ENCODE peak calls at places on chromosomes 1 and 21, in eight cellular contexts. N, R, A, W, H, Z, I and M are unnamed samples. For H3K4me1, the result is how much of the 10 kb centered on the place peaks cover.

GRCh38 chr1:30525980-30526651 is 197.3 kb downstream of the MATN1 start:
- DNase-seq in Z (no peak), H (no peak), R (no peak), I (no peak), N (peak), W (peak), A (no peak), M (peak)

GRCh38 chr1:94723899-94724298 is 96.3 kb upstream of the SLC44A3 start:
- DNase-seq in A (no peak), Z (no peak), H (no peak), R (no peak), I (no peak), W (no peak), N (no peak), M (no peak)

GRCh38 chr21:24938592-24938991 is 668.7 kb downstream of the MRPL39 start:
- DNase-seq in I (no peak), N (no peak), R (no peak), H (no peak), W (no peak), Z (no peak), A (no peak), M (no peak)

GRCh38 chr1:116769050-116769449 is 14.8 kb downstream of the CD2 start:
- DNase-seq in A (no peak), R (no peak), H (no peak), W (no peak), N (no peak), I (no peak), Z (no peak), M (no peak)

GRCh38 chr1:180247061-180247460 is 17.0 kb downstream of the LHX4 start:
- DNase-seq in W (peak), I (no peak), Z (no peak), N (no peak), H (no peak), R (no peak), A (peak), M (no peak)

GRCh38 chr1:156393095-156393494 is 24.1 kb downstream of the RHBG start:
- DNase-seq in I (no peak), R (no peak), N (no peak), A (no peak), Z (no peak), H (no peak), W (no peak), M (no peak)

GRCh38 chr1:26161408-26162219 is 2.7 kb downstream of the FAM110D start:
- DNase-seq in R (peak), I (no peak), H (peak), W (peak), N (peak), Z (no peak), A (no peak), M (peak)

GRCh38 chr1:94095744-94096469 is 25.0 kb downstream of the ABCA4 start:
- DNase-seq in W (no peak), I (no peak), R (no peak), Z (no peak), H (no peak), N (peak), A (peak), M (no peak)

GRCh38 chr1:39609618-39610331 is 29.7 kb downstream of the HEYL start:
- DNase-seq in W (peak), A (peak), H (peak), Z (no peak), N (peak), I (peak), R (peak), M (peak)

GRCh38 chr1:21261551-21262281 is 28.5 kb downstream of the ECE1 start:
- DNase-seq in N (peak), Z (no peak), I (no peak), R (no peak), A (peak), W (peak), H (peak), M (peak)

GRCh38 chr1:107670397-107670796 is 294.6 kb downstream of the VAV3 start:
- DNase-seq in A (no peak), N (no peak), I (no peak), R (no peak), W (no peak), H (no peak), Z (no peak), M (no peak)

GRCh38 chr1:16677552-16678423 is 11.0 kb upstream of the RNU1-3 start:
- DNase-seq in Z (no peak), W (peak), H (peak), N (peak), A (no peak), R (peak), I (peak), M (no peak)

GRCh38 chr1:240598602-240599001 is 13.4 kb downstream of the GREM2 start:
- DNase-seq in A (no peak), I (no peak), H (no peak), N (no peak), R (no peak), Z (no peak), W (no peak), M (no peak)

GRCh38 chr1:240599299-240599698 is 12.7 kb downstream of the GREM2 start:
- DNase-seq in N (no peak), H (no peak), I (no peak), W (no peak), Z (no peak), A (no peak), R (no peak), M (no peak)

GRCh38 chr1:240597153-240597745 is 14.7 kb downstream of the GREM2 start:
- DNase-seq in W (no peak), R (no peak), I (no peak), A (no peak), N (no peak), Z (no peak), H (no peak), M (no peak)

GRCh38 chr1:240599830-240600229 is 12.1 kb downstream of the GREM2 start:
- DNase-seq in R (no peak), H (no peak), I (no peak), A (no peak), Z (no peak), W (no peak), N (no peak), M (no peak)

DNA sequence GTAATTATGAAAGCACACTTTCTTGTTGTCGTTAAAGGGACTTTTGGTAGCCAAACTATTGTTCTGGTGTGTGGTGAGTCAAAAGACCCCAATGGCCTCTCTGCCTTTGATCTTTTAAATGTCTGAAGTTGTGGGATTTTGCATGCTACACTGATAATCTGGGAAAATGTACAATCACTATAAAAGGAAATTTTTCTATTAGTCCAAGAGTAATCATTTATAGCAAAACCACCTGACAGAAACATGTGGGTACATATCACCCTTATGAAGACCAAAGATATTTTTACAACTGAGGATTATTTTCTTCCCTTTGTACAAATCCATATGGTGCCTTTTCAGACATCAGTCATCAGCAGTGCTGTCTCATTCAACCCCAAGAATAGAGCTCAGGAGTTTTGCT is 13.8 kb downstream of the GREM2 start:
- DNase-seq in W (no peak), H (no peak), R (no peak), A (no peak), I (no peak), Z (no peak), N (no peak), M (no peak)
- H3K4me3 ChIP-seq in W (no peak), H (no peak), R (no peak), A (peak), I (no peak), Z (no peak), N (no peak), M (no peak)

GRCh38 chr1:165426745-165427144 is 18.2 kb downstream of the RXRG start:
- DNase-seq in A (no peak), W (no peak), N (no peak), R (no peak), I (no peak), Z (no peak), H (no peak), M (no peak)
- H3K4me1 ChIP-seq in A (under half), W (under half), N (under half), R (under half), I (under half), Z (under half), H (under half), M (half or more)

DNA sequence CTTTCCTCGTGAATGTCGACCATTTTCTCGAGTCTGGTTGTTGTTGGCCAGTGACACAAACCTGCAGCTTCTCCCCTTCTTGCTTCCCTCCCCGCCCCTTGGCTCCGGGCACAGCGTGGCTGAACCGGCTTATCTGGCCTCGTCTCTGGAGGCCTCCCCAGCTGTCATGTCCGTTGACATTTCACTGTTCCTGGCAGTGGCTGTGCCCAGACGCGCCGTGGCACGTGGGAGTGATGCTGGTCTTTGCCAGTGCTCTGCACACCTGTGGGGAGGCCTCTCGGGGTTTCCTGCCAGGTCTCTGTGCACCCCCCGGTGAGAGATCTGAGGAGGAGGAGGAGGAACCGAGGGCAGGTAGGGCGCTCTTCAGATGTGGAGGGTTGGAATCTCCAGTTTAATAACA is 23.7 kb downstream of the SKI start:
- DNase-seq in Z (no peak), H (no peak), I (no peak), N (no peak), W (no peak), R (peak), A (no peak), M (no peak)
- H3K4me3 ChIP-seq in Z (no peak), H (no peak), I (no peak), N (no peak), W (no peak), R (peak), A (no peak), M (no peak)

GRCh38 chr1:2210084-2210653 is 15.6 kb upstream of the FAAP20 start:
- DNase-seq in N (no peak), A (no peak), I (no peak), H (no peak), W (no peak), Z (no peak), R (no peak), M (no peak)
- H3K4me1 ChIP-seq in N (half or more), A (half or more), I (under half), H (under half), W (half or more), Z (under half), R (under half), M (under half)

GRCh38 chr1:185646202-185646683 is 87.9 kb upstream of the HMCN1 start:
- DNase-seq in A (no peak), N (no peak), Z (peak), R (no peak), H (no peak), I (peak), W (peak), M (no peak)
- H3K4me3 ChIP-seq in A (no peak), N (no peak), Z (no peak), R (no peak), H (no peak), I (no peak), W (peak), M (no peak)

GRCh38 chr1:230085178-230085515 is 18.1 kb downstream of the GALNT2 start:
- DNase-seq in N (no peak), H (no peak), Z (no peak), I (no peak), W (peak), R (no peak), A (no peak), M (no peak)
- H3K4me1 ChIP-seq in N (under half), H (under half), Z (under half), I (under half), W (half or more), R (under half), A (under half), M (half or more)

DNA sequence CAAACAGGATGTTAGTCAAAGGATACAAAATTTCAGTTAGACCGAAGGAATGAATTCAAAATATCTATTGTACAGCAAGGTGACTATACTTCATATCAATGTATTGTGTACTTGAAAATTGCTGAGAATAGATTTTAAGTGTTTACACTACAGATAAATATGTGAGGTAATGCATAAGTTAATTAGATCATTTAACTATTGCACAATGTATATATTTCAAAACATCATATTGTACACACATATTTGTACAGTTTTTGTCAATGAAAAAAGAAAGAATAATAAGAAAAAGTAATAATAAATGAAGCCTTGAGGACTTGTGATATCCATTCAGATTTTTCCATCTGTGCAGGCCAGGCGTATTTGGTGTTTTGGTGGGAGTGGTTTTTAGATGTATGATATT is 367.4 kb upstream of the SNX7 start:
- DNase-seq in H (no peak), Z (no peak), R (no peak), A (no peak), I (no peak), W (no peak), N (no peak), M (no peak)
- H3K4me3 ChIP-seq in H (no peak), Z (no peak), R (no peak), A (no peak), I (no peak), W (no peak), N (no peak), M (no peak)